ENCODE peak calls at places on chromosomes 1 and 21, in nine cellular contexts. V is hepatocyte, K is type B pancreatic cell, H is HFF-Myc, N is WTC11, L is foreskin fibroblast, P is epithelial cell of esophagus, G is natural killer cell, B is astrocyte of the spinal cord. U is an unnamed sample.

GRCh38 chr1:16324456-16324890 is 27.8 kb downstream of the FBXO42 start:
- DNase-seq in V (peak; percentile 43), K (no peak), H (peak; percentile 58), N (no peak), L (peak; percentile 84), P (peak; percentile 80), G (no peak), B (peak; percentile 83), U (no peak)

GRCh38 chr1:172843444-172843843 is 184.5 kb downstream of the FASLG start:
- DNase-seq in V (no peak), K (no peak), H (no peak), N (no peak), L (no peak), P (no peak), G (no peak), B (no peak), U (no peak)

GRCh38 chr1:201693019-201693372 is 136.0 kb upstream of the IPO9 start:
- DNase-seq in V (no peak), K (no peak), H (no peak), N (no peak), L (no peak), P (no peak), G (no peak), B (no peak), U (peak; percentile 50)

GRCh38 chr1:114314576-114314975 is 160.9 kb upstream of the SYT6 start:
- DNase-seq in V (no peak), K (no peak), H (no peak), N (no peak), L (no peak), P (no peak), G (no peak), B (no peak), U (no peak)

GRCh38 chr1:47175227-47175934 is 14.5 kb downstream of the PDZK1IP1 start:
- DNase-seq in V (peak; percentile 79), K (peak; percentile 66), H (no peak), N (peak; percentile 72), L (peak; percentile 74), P (peak; percentile 73), G (peak; percentile 12), B (peak; percentile 51), U (peak; percentile 50)

GRCh38 chr21:34771512-34772028 is 102.8 kb downstream of the CLIC6 start:
- DNase-seq in V (no peak), K (no peak), H (no peak), N (no peak), L (peak; percentile 81), P (peak; percentile 93), G (no peak), B (peak; percentile 60), U (no peak)

GRCh38 chr1:102628008-102628736 is 480.1 kb downstream of the COL11A1 start:
- DNase-seq in V (peak; percentile 20), K (no peak), H (no peak), N (no peak), L (no peak), P (peak; percentile 43), G (no peak), B (no peak), U (no peak)

GRCh38 chr1:59556802-59557548 is 257.8 kb upstream of the HOOK1 start:
- DNase-seq in V (peak; percentile 47), K (no peak), H (no peak), N (no peak), L (no peak), P (no peak), G (no peak), B (no peak), U (peak; percentile 34)

GRCh38 chr1:23394664-23395063 is 25.0 kb upstream of the ZNF436 start:
- DNase-seq in V (peak; percentile 74), K (no peak), H (no peak), N (peak; percentile 41), L (peak; percentile 84), P (no peak), G (no peak), B (peak; percentile 91), U (peak; percentile 70)

GRCh38 chr1:195934839-195935557 is 673.2 kb downstream of the KCNT2 start:
- DNase-seq in V (peak; percentile 13), K (no peak), H (peak; percentile 27), N (no peak), L (peak; percentile 25), P (no peak), G (no peak), B (no peak), U (no peak)

GRCh38 chr21:34886554-34887385 is 162.3 kb downstream of the RUNX1 start:
- DNase-seq in V (peak; percentile 45), K (no peak), H (no peak), N (peak; percentile 46), L (peak; percentile 52), P (peak; percentile 23), G (no peak), B (peak; percentile 39), U (peak; percentile 37)

GRCh38 chr1:100862591-100862990 is 32.1 kb downstream of the EXTL2 start:
- DNase-seq in V (no peak), K (no peak), H (no peak), N (no peak), L (peak; percentile 77), P (no peak), G (no peak), B (peak; percentile 84), U (no peak)

GRCh38 chr1:2228684-2229031 is 539 bp downstream of the SKI start:
- DNase-seq in V (peak; percentile 52), K (peak; percentile 70), H (no peak), N (no peak), L (peak; percentile 53), P (no peak), G (no peak), B (no peak), U (no peak)

GRCh38 chr1:2229921-2230700 is 2.0 kb downstream of the SKI start:
- DNase-seq in V (peak; percentile 49), K (peak; percentile 68), H (no peak), N (no peak), L (peak; percentile 68), P (peak; percentile 41), G (no peak), B (no peak), U (no peak)

GRCh38 chr1:2227341-2228156 is 570 bp upstream of the SKI start:
- DNase-seq in V (peak; percentile 98), K (peak; percentile 99), H (peak; percentile 82), N (peak; percentile 95), L (peak; percentile 99), P (peak; percentile 98), G (peak; percentile 92), B (peak; percentile 97), U (peak; percentile 97)

GRCh38 chr1:2228157-2228594 is at the start of gene SKI:
- DNase-seq in V (no peak), K (no peak), H (no peak), N (no peak), L (no peak), P (no peak), G (no peak), B (no peak), U (no peak)

DNA sequence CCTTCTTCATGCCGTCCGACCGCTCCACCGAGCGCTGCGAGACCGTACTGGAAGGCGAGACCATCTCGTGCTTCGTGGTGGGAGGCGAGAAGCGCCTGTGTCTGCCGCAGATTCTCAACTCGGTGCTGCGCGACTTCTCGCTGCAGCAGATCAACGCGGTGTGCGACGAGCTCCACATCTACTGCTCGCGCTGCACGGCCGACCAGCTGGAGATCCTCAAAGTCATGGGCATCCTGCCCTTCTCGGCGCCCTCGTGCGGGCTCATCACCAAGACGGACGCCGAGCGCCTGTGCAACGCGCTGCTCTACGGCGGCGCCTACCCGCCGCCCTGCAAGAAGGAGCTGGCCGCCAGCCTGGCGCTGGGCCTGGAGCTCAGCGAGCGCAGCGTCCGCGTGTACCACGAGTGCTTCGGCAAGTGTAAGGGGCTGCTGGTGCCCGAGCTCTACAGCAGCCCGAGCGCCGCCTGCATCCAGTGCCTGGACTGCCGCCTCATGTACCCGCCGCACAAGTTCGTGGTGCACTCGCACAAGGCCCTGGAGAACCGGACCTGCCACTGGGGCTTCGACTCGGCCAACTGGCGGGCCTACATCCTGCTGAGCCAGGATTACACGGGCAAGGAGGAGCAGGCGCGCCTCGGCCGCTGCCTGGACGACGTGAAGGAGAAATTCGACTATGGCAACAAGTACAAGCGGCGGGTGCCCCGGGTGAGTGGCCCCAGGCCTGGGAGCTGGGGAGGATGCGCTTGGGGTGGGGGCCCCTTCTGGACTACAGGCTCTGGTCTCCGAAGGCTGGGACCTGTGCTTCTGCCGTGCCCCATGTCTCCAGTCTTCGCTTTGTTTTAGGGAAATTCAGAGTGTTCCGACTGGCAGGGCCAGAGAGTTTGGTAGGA is 1.2 kb downstream of the SKI start:
- DNase-seq in V (peak; percentile 74), K (peak; percentile 72), H (no peak), N (peak; percentile 50), L (peak; percentile 81), P (peak; percentile 52), G (peak; percentile 61), B (peak; percentile 55), U (peak; percentile 77)
- TF ChIP-seq CTCF in V (no peak), K (peak; percentile 11), H (no peak), N (no peak), L (no peak), P (no peak), G (no peak), B (no peak), U (no peak)

GRCh38 chr1:235199441-235199840 is 38.4 kb upstream of the RBM34 start:
- DNase-seq in V (peak; percentile 19), K (no peak), H (peak; percentile 12), N (peak; percentile 20), L (peak; percentile 24), P (peak; percentile 16), G (no peak), B (peak; percentile 72), U (no peak)
- TF ChIP-seq CTCF in V (peak; percentile 32), K (peak; percentile 69), H (peak; percentile 47), N (no peak), L (peak; percentile 30), P (peak; percentile 25), G (no peak), B (peak; percentile 53), U (no peak)

GRCh38 chr1:55685560-55685959 is 470.4 kb upstream of the USP24 start:
- DNase-seq in V (no peak), K (no peak), H (no peak), N (no peak), L (peak; percentile 79), P (no peak), G (no peak), B (no peak), U (no peak)
- TF ChIP-seq CTCF in V (no peak), K (no peak), H (no peak), N (no peak), L (no peak), P (no peak), G (no peak), B (no peak), U (no peak)

DNA sequence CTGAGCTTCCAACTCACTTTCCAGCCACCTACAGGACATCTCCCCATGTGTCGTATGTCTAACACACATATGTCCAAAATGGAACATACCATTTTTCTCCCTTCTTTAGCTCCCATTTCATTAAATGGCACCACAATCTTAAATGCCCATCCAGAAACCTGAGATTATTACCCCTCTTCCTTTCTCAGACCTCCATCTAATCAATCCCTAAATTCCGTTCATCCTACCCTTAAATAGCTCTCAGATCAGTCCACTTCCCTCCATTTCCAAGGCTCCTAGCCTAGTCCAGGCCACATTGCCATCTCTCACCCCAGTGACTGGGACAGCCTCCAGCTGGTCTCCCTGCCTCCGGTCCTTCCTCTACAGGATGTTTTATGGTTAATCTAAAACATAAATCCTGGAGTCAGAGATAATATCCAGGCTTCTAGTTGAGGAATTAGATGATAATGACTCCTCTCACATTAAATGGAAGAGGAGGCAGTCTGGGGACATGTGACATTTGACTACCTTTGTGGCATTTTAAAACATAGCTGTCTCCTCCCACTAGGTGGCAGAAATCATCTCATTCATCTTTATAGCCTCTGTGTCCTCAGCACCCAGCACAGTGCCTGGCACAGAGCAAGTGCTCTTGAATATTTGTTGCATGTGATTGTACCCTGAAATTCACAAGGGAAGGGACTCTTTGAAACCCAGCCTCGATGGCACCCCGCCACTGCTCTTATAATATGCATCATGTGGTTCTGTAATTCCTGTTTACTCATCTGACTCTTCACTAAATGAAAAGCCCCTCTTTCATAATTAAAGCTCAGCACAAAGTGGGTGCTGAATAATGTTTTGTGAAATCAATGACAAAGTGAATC is 102.3 kb downstream of the TMEM53 start:
- DNase-seq in V (no peak), K (no peak), H (no peak), N (no peak), L (peak; percentile 15), P (peak; percentile 34), G (no peak), B (no peak), U (no peak)
- TF ChIP-seq CTCF in V (peak; percentile 27), K (peak; percentile 68), H (peak; percentile 54), N (no peak), L (peak; percentile 33), P (peak; percentile 58), G (peak; percentile 38), B (peak; percentile 30), U (peak; percentile 55)

U was measured in transverse colon.